ENCODE peak calls at places on chromosomes 3 and 15, in four cellular contexts. R is IMR-90, G is H1, E is mesendoderm. Q is an unnamed sample.
A peak's percentile ranks its signal among the peaks of the same experiment; 100 is the strongest.

GRCh38 chr3:2826036-2826435 is 284.1 kb downstream of the IL5RA start:
- DNase-seq in R (no peak), G (no peak), E (no peak), Q (no peak)

GRCh38 chr3:193890036-193890897 is 245.7 kb upstream of the HES1 start:
- DNase-seq in R (no peak), G (no peak), E (peak; percentile 44), Q (no peak)

GRCh38 chr3:172391592-172392302 is 56.5 kb downstream of the GHSR start:
- DNase-seq in R (peak; percentile 74), G (no peak), E (no peak), Q (no peak)

GRCh38 chr3:187039100-187039722 is 100.1 kb downstream of the RPL39L start:
- DNase-seq in R (no peak), G (no peak), E (no peak), Q (no peak)

GRCh38 chr3:13513051-13513912 is 33.2 kb downstream of the HDAC11 start:
- DNase-seq in R (peak; percentile 17), G (no peak), E (no peak), Q (no peak)

GRCh38 chr15:52094811-52095584 is 17.6 kb downstream of the BCL2L10 start:
- DNase-seq in R (no peak), G (no peak), E (no peak), Q (no peak)

GRCh38 chr3:157104521-157104920 is 55.4 kb downstream of the CCNL1 start:
- DNase-seq in R (peak; percentile 48), G (no peak), E (no peak), Q (no peak)

GRCh38 chr15:34682673-34683072 is 72.1 kb downstream of the GJD2 start:
- DNase-seq in R (peak; percentile 76), G (no peak), E (no peak), Q (no peak)

GRCh38 chr3:80606073-80606472 is 838.3 kb upstream of the ROBO1 start:
- DNase-seq in R (no peak), G (no peak), E (peak; percentile 10), Q (no peak)

GRCh38 chr3:129121016-129121791 is 400 bp downstream of the RAB43 start:
- DNase-seq in R (peak; percentile 26), G (no peak), E (peak; percentile 59), Q (no peak)

GRCh38 chr15:61169904-61170695 is 59.0 kb downstream of the RORA start:
- DNase-seq in R (no peak), G (no peak), E (peak; percentile 29), Q (no peak)

DNA sequence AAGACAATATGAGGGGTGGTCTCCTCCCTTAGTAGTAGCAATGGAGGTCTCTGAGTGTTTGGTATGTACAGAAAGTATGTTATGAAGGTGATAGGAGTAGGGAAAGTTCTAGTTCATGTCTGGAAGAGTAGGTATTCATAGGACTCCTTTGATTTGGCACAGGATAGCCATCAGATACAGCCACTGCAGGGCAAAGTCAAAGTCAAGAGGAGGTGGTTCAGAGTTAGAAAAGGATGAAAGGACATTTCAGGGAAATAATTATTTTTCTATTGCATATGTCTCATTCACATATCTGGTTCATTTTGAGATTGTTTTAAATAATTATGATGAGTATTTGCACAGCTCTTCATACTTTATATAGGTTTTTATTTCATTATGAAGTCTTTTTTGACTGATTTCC is 381.1 kb downstream of the MFSD1 start:
- DNase-seq in R (no peak), G (no peak), E (no peak), Q (no peak)
- H4K5ac ChIP-seq in R (no peak overlapping the region), G (no peak overlapping the region), E (no peak overlapping the region), Q (no peak overlapping the region)

GRCh38 chr3:74916696-74917095 is 302.2 kb upstream of the CNTN3 start:
- DNase-seq in R (no peak), G (no peak), E (no peak), Q (no peak)
- H4K5ac ChIP-seq in R (no peak overlapping the region), G (no peak overlapping the region), E (no peak overlapping the region), Q (no peak overlapping the region)

DNA sequence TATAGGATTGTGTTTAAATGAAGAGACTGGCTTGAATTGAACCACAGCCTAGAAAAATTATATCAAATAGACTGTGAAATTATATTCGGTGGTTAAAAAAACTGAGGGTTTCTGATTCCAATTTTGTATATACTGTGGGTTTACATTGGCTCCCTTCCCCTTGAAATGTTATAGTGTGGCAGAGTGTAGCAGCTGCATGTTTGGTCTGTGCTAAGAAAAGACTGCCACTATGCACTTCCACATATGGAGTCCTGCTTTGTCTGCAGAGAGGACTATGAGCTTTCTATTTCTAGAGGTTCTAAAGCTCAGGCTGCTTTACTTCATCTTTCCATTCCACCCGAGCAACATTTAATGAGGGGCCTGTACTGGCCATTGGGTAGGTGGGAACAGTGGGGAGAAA is 112.3 kb downstream of the P3H2 start:
- DNase-seq in R (peak; percentile 65), G (no peak), E (no peak), Q (no peak)
- H4K5ac ChIP-seq in R (no peak overlapping the region), G (no peak overlapping the region), E (no peak overlapping the region), Q (no peak overlapping the region)

GRCh38 chr15:99172171-99172570 is 67.3 kb downstream of the SYNM start:
- DNase-seq in R (no peak), G (no peak), E (no peak), Q (no peak)

GRCh38 chr15:99174989-99175388 is 70.1 kb downstream of the SYNM start:
- DNase-seq in R (no peak), G (no peak), E (peak; percentile 34), Q (no peak)

GRCh38 chr15:99170476-99171065 is 65.7 kb downstream of the SYNM start:
- DNase-seq in R (no peak), G (no peak), E (no peak), Q (no peak)

GRCh38 chr15:99174567-99174966 is 69.7 kb downstream of the SYNM start:
- DNase-seq in R (no peak), G (no peak), E (no peak), Q (no peak)

DNA sequence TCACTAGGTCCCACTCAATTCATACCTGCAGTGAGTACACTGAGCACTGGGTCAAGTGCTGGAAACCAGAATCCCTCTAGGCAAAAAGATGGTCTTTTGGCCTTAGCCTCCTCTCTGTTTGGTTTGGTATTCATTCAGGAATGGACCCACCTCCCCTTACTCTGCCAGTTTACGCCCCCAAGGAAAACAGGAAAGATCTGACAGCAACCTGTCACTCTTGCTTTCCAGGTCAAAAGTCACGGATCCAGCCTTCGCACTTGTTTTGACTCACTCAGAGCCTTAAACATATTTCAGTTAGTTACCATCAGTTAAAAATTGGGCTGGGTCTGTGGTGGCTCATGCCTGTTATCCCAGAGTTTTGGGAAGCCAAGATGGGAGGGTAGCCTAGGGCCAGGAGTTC is 68.1 kb downstream of the SYNM start:
- DNase-seq in R (no peak), G (no peak), E (no peak), Q (no peak)
- H4K5ac ChIP-seq in R (no peak overlapping the region), G (no peak overlapping the region), E (no peak overlapping the region), Q (no peak overlapping the region)

DNA sequence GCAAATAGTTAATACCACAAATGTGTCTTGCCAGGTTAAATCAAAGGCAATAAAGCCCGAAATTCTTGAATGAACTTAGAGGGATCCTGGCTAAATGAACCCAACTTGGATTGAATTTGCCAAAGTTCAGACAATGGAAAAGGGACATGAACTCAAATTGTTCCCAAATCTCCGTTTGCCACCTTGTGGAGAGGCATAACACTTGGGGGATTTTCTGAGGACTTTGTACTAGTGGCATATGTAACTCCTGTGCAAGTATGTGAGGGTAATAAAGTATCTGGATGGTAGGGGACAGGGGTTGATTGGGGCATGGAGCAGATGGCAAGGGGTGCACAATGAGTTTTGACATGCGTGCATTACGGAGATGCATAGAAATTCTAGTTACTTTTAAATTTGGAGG is 1.3 kb upstream of the TCAIM start:
- DNase-seq in R (no peak), G (no peak), E (peak; percentile 63), Q (peak; percentile 35)
- H4K5ac ChIP-seq in R (peak overlapping the region; percentile 9), G (no peak overlapping the region), E (no peak overlapping the region), Q (no peak overlapping the region)

Q was measured in H9.